ENCODE peak calls at places on chromosomes 13 and 19, in seven cellular contexts. One of them, this sample, is unnamed.

GRCh38 chr13:50531917-50532899 is 311.3 kb downstream of the DLEU7 start:
- DNase-seq in NCI-H2171 treated with DMSO at 0.1 percent for 48 hours: peak
- DNase-seq in HS-27A: no peak
- DNase-seq in activated CD4-positive, alpha-beta T cell treated with anti-CD3 and anti-CD28 coated beads, Interleukin-2, amount 50 U/mL, for 1 hour: no peak
- DNase-seq in heart left ventricle: no peak
- DNase-seq in NCI-H146: no peak
- DNase-seq in stimulated activated CD4-positive, alpha-beta T cell treated with anti-CD3 and anti-CD28 coated beads, Interleukin-4, amount 100 ng/mL, for 1 hour: no peak
- DNase-seq in this sample: no peak

GRCh38 chr19:22140356-22140755 is 56.4 kb downstream of the ZNF676 start:
- DNase-seq in stimulated activated CD4-positive, alpha-beta T cell treated with anti-CD3 and anti-CD28 coated beads, Interleukin-4, amount 100 ng/mL, for 1 hour: no peak
- DNase-seq in activated CD4-positive, alpha-beta T cell treated with anti-CD3 and anti-CD28 coated beads, Interleukin-2, amount 50 U/mL, for 1 hour: no peak
- DNase-seq in heart left ventricle: no peak
- DNase-seq in NCI-H146: no peak
- DNase-seq in NCI-H2171 treated with DMSO at 0.1 percent for 48 hours: no peak
- DNase-seq in HS-27A: no peak
- DNase-seq in this sample: no peak

GRCh38 chr13:75901509-75901908 is 265.4 kb downstream of the LMO7 start:
- DNase-seq in NCI-H146: no peak
- DNase-seq in HS-27A: no peak
- DNase-seq in NCI-H2171 treated with DMSO at 0.1 percent for 48 hours: no peak
- DNase-seq in heart left ventricle: no peak
- DNase-seq in stimulated activated CD4-positive, alpha-beta T cell treated with anti-CD3 and anti-CD28 coated beads, Interleukin-4, amount 100 ng/mL, for 1 hour: no peak
- DNase-seq in activated CD4-positive, alpha-beta T cell treated with anti-CD3 and anti-CD28 coated beads, Interleukin-2, amount 50 U/mL, for 1 hour: no peak
- DNase-seq in this sample: no peak

GRCh38 chr19:18717601-18718000 is 34.1 kb downstream of the CRTC1 start:
- DNase-seq in HS-27A: no peak
- DNase-seq in activated CD4-positive, alpha-beta T cell treated with anti-CD3 and anti-CD28 coated beads, Interleukin-2, amount 50 U/mL, for 1 hour: no peak
- DNase-seq in heart left ventricle: no peak
- DNase-seq in stimulated activated CD4-positive, alpha-beta T cell treated with anti-CD3 and anti-CD28 coated beads, Interleukin-4, amount 100 ng/mL, for 1 hour: no peak
- DNase-seq in NCI-H2171 treated with DMSO at 0.1 percent for 48 hours: no peak
- DNase-seq in NCI-H146: no peak
- DNase-seq in this sample: no peak

GRCh38 chr19:31554360-31554759 is 205.1 kb upstream of the TSHZ3 start:
- DNase-seq in heart left ventricle: no peak
- DNase-seq in HS-27A: no peak
- DNase-seq in NCI-H2171 treated with DMSO at 0.1 percent for 48 hours: no peak
- DNase-seq in activated CD4-positive, alpha-beta T cell treated with anti-CD3 and anti-CD28 coated beads, Interleukin-2, amount 50 U/mL, for 1 hour: no peak
- DNase-seq in stimulated activated CD4-positive, alpha-beta T cell treated with anti-CD3 and anti-CD28 coated beads, Interleukin-4, amount 100 ng/mL, for 1 hour: no peak
- DNase-seq in NCI-H146: no peak
- DNase-seq in this sample: no peak

GRCh38 chr13:73602295-73602694 is 531.9 kb downstream of the KLF12 start:
- DNase-seq in HS-27A: no peak
- DNase-seq in NCI-H2171 treated with DMSO at 0.1 percent for 48 hours: peak
- DNase-seq in heart left ventricle: no peak
- DNase-seq in NCI-H146: no peak
- DNase-seq in activated CD4-positive, alpha-beta T cell treated with anti-CD3 and anti-CD28 coated beads, Interleukin-2, amount 50 U/mL, for 1 hour: no peak
- DNase-seq in stimulated activated CD4-positive, alpha-beta T cell treated with anti-CD3 and anti-CD28 coated beads, Interleukin-4, amount 100 ng/mL, for 1 hour: no peak
- DNase-seq in this sample: no peak

GRCh38 chr13:25432686-25433085 is 60.9 kb downstream of the ATP8A2 start:
- DNase-seq in HS-27A: no peak
- DNase-seq in activated CD4-positive, alpha-beta T cell treated with anti-CD3 and anti-CD28 coated beads, Interleukin-2, amount 50 U/mL, for 1 hour: no peak
- DNase-seq in NCI-H2171 treated with DMSO at 0.1 percent for 48 hours: no peak
- DNase-seq in stimulated activated CD4-positive, alpha-beta T cell treated with anti-CD3 and anti-CD28 coated beads, Interleukin-4, amount 100 ng/mL, for 1 hour: no peak
- DNase-seq in heart left ventricle: no peak
- DNase-seq in NCI-H146: no peak
- DNase-seq in this sample: no peak

GRCh38 chr19:12350185-12350889 is 15.1 kb downstream of the ZNF442 start:
- DNase-seq in HS-27A: no peak
- DNase-seq in NCI-H146: no peak
- DNase-seq in NCI-H2171 treated with DMSO at 0.1 percent for 48 hours: no peak
- DNase-seq in heart left ventricle: no peak
- DNase-seq in stimulated activated CD4-positive, alpha-beta T cell treated with anti-CD3 and anti-CD28 coated beads, Interleukin-4, amount 100 ng/mL, for 1 hour: no peak
- DNase-seq in activated CD4-positive, alpha-beta T cell treated with anti-CD3 and anti-CD28 coated beads, Interleukin-2, amount 50 U/mL, for 1 hour: no peak
- DNase-seq in this sample: no peak

GRCh38 chr19:28655054-28655453 is 557.9 kb downstream of the UQCRFS1 start:
- DNase-seq in heart left ventricle: no peak
- DNase-seq in HS-27A: no peak
- DNase-seq in stimulated activated CD4-positive, alpha-beta T cell treated with anti-CD3 and anti-CD28 coated beads, Interleukin-4, amount 100 ng/mL, for 1 hour: no peak
- DNase-seq in NCI-H146: no peak
- DNase-seq in NCI-H2171 treated with DMSO at 0.1 percent for 48 hours: no peak
- DNase-seq in activated CD4-positive, alpha-beta T cell treated with anti-CD3 and anti-CD28 coated beads, Interleukin-2, amount 50 U/mL, for 1 hour: no peak
- DNase-seq in this sample: no peak

This sample was measured in CD4-positive, CD25-positive, alpha-beta regulatory T cell.